ENCODE peak calls at places on chromosomes 13 and 19, in nine cellular contexts. K is Calu3, F is NCI-H2081, S is WTC11, E is NB4, X is nucleus accumbens, N is astrocyte of the cerebellum, R is iris pigment epithelial cell, Y is MV-4-11. U is an unnamed sample.

GRCh38 chr19:10290876-10291553 is 1.3 kb downstream of the ICAM5 start:
- DNase-seq in K (peak), F (no peak), S (peak), E (peak), X (peak), N (no peak), R (peak), Y (peak), U (no peak)

GRCh38 chr13:112959206-112959605 is 9.8 kb upstream of the MCF2L start:
- DNase-seq in K (no peak), F (no peak), S (no peak), E (no peak), X (peak), N (no peak), R (no peak), Y (no peak), U (no peak)

GRCh38 chr19:18392417-18392816 is 5.0 kb downstream of the LRRC25 start:
- DNase-seq in K (no peak), F (no peak), S (no peak), E (peak), X (no peak), N (no peak), R (no peak), Y (peak), U (no peak)

GRCh38 chr19:30649934-30650614 is 277.9 kb downstream of the ZNF536 start:
- DNase-seq in K (peak), F (no peak), S (peak), E (peak), X (peak), N (peak), R (peak), Y (peak), U (peak)

GRCh38 chr19:23785982-23786381 is 27.3 kb upstream of the ZNF681 start:
- DNase-seq in K (no peak), F (no peak), S (no peak), E (no peak), X (no peak), N (no peak), R (no peak), Y (no peak), U (no peak)

GRCh38 chr13:58712191-58712590 is 1080.6 kb downstream of the PCDH17 start:
- DNase-seq in K (no peak), F (no peak), S (peak), E (no peak), X (no peak), N (no peak), R (no peak), Y (no peak), U (no peak)

GRCh38 chr13:48852911-48853310 is 122.8 kb upstream of the FNDC3A start:
- DNase-seq in K (no peak), F (no peak), S (no peak), E (no peak), X (no peak), N (no peak), R (no peak), Y (no peak), U (no peak)

GRCh38 chr13:112651750-112652511 is 37.9 kb upstream of the ATP11A start:
- DNase-seq in K (no peak), F (no peak), S (no peak), E (no peak), X (no peak), N (no peak), R (no peak), Y (no peak), U (no peak)

GRCh38 chr19:45507864-45508680 is 793 bp downstream of the VASP start:
- DNase-seq in K (peak), F (no peak), S (peak), E (peak), X (no peak), N (no peak), R (no peak), Y (no peak), U (peak)

GRCh38 chr19:47600246-47601179 is 8.4 kb upstream of the BICRA start:
- DNase-seq in K (peak), F (peak), S (peak), E (peak), X (peak), N (peak), R (peak), Y (peak), U (peak)

GRCh38 chr13:48235100-48235813 is 2.3 kb downstream of the ITM2B start:
- DNase-seq in K (peak), F (no peak), S (no peak), E (peak), X (peak), N (no peak), R (peak), Y (peak), U (peak)